ENCODE peak calls at places on chromosomes 12 and 14, in ten cellular contexts. One of them, this sample, is unnamed. For H3K9me3, the result is how much of the 10 kb centered on the place peaks cover.

GRCh38 chr14:31834616-31835015 is 242.5 kb upstream of the ARHGAP5 start:
- DNase-seq in small intestine: no peak
- DNase-seq in CD4-positive, alpha-beta memory T cell: no peak
- DNase-seq in thoracic aorta: no peak
- DNase-seq in cardiac muscle cell: no peak
- DNase-seq in adipocyte: peak
- DNase-seq in heart right ventricle: no peak
- DNase-seq in tibial artery: no peak
- DNase-seq in CD4-positive, CD25-positive, alpha-beta regulatory T cell: no peak
- DNase-seq in pancreas: no peak
- DNase-seq in this sample: no peak

GRCh38 chr12:89544730-89545184 is 18.9 kb upstream of the POC1B start:
- DNase-seq in small intestine: peak
- DNase-seq in CD4-positive, alpha-beta memory T cell: no peak
- DNase-seq in thoracic aorta: no peak
- DNase-seq in cardiac muscle cell: peak
- DNase-seq in adipocyte: peak
- DNase-seq in heart right ventricle: peak
- DNase-seq in tibial artery: no peak
- DNase-seq in CD4-positive, CD25-positive, alpha-beta regulatory T cell: no peak
- DNase-seq in pancreas: peak
- DNase-seq in this sample: no peak

GRCh38 chr12:11969437-11970154 is 101.1 kb upstream of the BCL2L14 start:
- DNase-seq in small intestine: no peak
- DNase-seq in CD4-positive, alpha-beta memory T cell: no peak
- DNase-seq in thoracic aorta: no peak
- DNase-seq in cardiac muscle cell: no peak
- DNase-seq in adipocyte: no peak
- DNase-seq in heart right ventricle: no peak
- DNase-seq in tibial artery: no peak
- DNase-seq in CD4-positive, CD25-positive, alpha-beta regulatory T cell: no peak
- DNase-seq in pancreas: no peak
- DNase-seq in this sample: no peak

GRCh38 chr12:97659117-97659880 is 196.7 kb downstream of the RMST start:
- DNase-seq in small intestine: no peak
- DNase-seq in CD4-positive, alpha-beta memory T cell: no peak
- DNase-seq in thoracic aorta: no peak
- DNase-seq in cardiac muscle cell: no peak
- DNase-seq in adipocyte: no peak
- DNase-seq in heart right ventricle: no peak
- DNase-seq in tibial artery: no peak
- DNase-seq in CD4-positive, CD25-positive, alpha-beta regulatory T cell: no peak
- DNase-seq in pancreas: no peak
- DNase-seq in this sample: no peak

GRCh38 chr14:75303415-75303814 is 24.8 kb downstream of the FOS start:
- DNase-seq in small intestine: peak
- DNase-seq in CD4-positive, alpha-beta memory T cell: peak
- DNase-seq in thoracic aorta: no peak
- DNase-seq in cardiac muscle cell: peak
- DNase-seq in adipocyte: peak
- DNase-seq in heart right ventricle: peak
- DNase-seq in tibial artery: peak
- DNase-seq in CD4-positive, CD25-positive, alpha-beta regulatory T cell: peak
- DNase-seq in pancreas: peak
- DNase-seq in this sample: peak

GRCh38 chr12:15227004-15227679 is 5.9 kb upstream of the RERG start:
- DNase-seq in small intestine: peak
- DNase-seq in CD4-positive, alpha-beta memory T cell: peak
- DNase-seq in thoracic aorta: no peak
- DNase-seq in cardiac muscle cell: peak
- DNase-seq in adipocyte: peak
- DNase-seq in heart right ventricle: peak
- DNase-seq in tibial artery: no peak
- DNase-seq in CD4-positive, CD25-positive, alpha-beta regulatory T cell: peak
- DNase-seq in pancreas: peak
- DNase-seq in this sample: no peak

GRCh38 chr12:25775968-25776367 is 182.5 kb upstream of the RASSF8 start:
- DNase-seq in small intestine: no peak
- DNase-seq in CD4-positive, alpha-beta memory T cell: no peak
- DNase-seq in thoracic aorta: no peak
- DNase-seq in cardiac muscle cell: no peak
- DNase-seq in adipocyte: peak
- DNase-seq in heart right ventricle: no peak
- DNase-seq in tibial artery: no peak
- DNase-seq in CD4-positive, CD25-positive, alpha-beta regulatory T cell: no peak
- DNase-seq in pancreas: no peak
- DNase-seq in this sample: no peak

GRCh38 chr12:90076851-90077319 is 368.2 kb upstream of the ATP2B1 start:
- DNase-seq in small intestine: no peak
- DNase-seq in CD4-positive, alpha-beta memory T cell: no peak
- DNase-seq in thoracic aorta: no peak
- DNase-seq in cardiac muscle cell: peak
- DNase-seq in adipocyte: no peak
- DNase-seq in heart right ventricle: no peak
- DNase-seq in tibial artery: no peak
- DNase-seq in CD4-positive, CD25-positive, alpha-beta regulatory T cell: peak
- DNase-seq in pancreas: no peak
- DNase-seq in this sample: no peak

GRCh38 chr12:79841248-79841877 is 93.5 kb downstream of the PPP1R12A start:
- DNase-seq in small intestine: no peak
- DNase-seq in CD4-positive, alpha-beta memory T cell: no peak
- DNase-seq in thoracic aorta: no peak
- DNase-seq in cardiac muscle cell: no peak
- DNase-seq in adipocyte: no peak
- DNase-seq in heart right ventricle: no peak
- DNase-seq in tibial artery: no peak
- DNase-seq in CD4-positive, CD25-positive, alpha-beta regulatory T cell: peak
- DNase-seq in pancreas: no peak
- DNase-seq in this sample: no peak

GRCh38 chr12:132908145-132909029 is 21.0 kb upstream of the CHFR start:
- DNase-seq in small intestine: peak
- DNase-seq in CD4-positive, alpha-beta memory T cell: peak
- DNase-seq in thoracic aorta: peak
- DNase-seq in cardiac muscle cell: peak
- DNase-seq in adipocyte: peak
- DNase-seq in heart right ventricle: peak
- DNase-seq in tibial artery: peak
- DNase-seq in CD4-positive, CD25-positive, alpha-beta regulatory T cell: peak
- DNase-seq in pancreas: peak
- DNase-seq in this sample: peak

GRCh38 chr12:132907216-132907615 is 19.8 kb upstream of the CHFR start:
- DNase-seq in small intestine: no peak
- DNase-seq in CD4-positive, alpha-beta memory T cell: no peak
- DNase-seq in thoracic aorta: no peak
- DNase-seq in cardiac muscle cell: no peak
- DNase-seq in adipocyte: peak
- DNase-seq in heart right ventricle: no peak
- DNase-seq in tibial artery: no peak
- DNase-seq in CD4-positive, CD25-positive, alpha-beta regulatory T cell: no peak
- DNase-seq in pancreas: no peak
- DNase-seq in this sample: no peak

GRCh38 chr12:132904718-132905328 is 17.4 kb upstream of the CHFR start:
- DNase-seq in small intestine: peak
- DNase-seq in CD4-positive, alpha-beta memory T cell: peak
- DNase-seq in thoracic aorta: peak
- DNase-seq in cardiac muscle cell: peak
- DNase-seq in adipocyte: peak
- DNase-seq in heart right ventricle: peak
- DNase-seq in tibial artery: peak
- DNase-seq in CD4-positive, CD25-positive, alpha-beta regulatory T cell: peak
- DNase-seq in pancreas: peak
- DNase-seq in this sample: peak

GRCh38 chr12:132909030-132909368 is 21.6 kb upstream of the CHFR start:
- DNase-seq in small intestine: no peak
- DNase-seq in CD4-positive, alpha-beta memory T cell: no peak
- DNase-seq in thoracic aorta: no peak
- DNase-seq in cardiac muscle cell: no peak
- DNase-seq in adipocyte: no peak
- DNase-seq in heart right ventricle: no peak
- DNase-seq in tibial artery: no peak
- DNase-seq in CD4-positive, CD25-positive, alpha-beta regulatory T cell: no peak
- DNase-seq in pancreas: no peak
- DNase-seq in this sample: no peak
- H3K9me3 ChIP-seq in small intestine: under half
- H3K9me3 ChIP-seq in CD4-positive, alpha-beta memory T cell: under half
- H3K9me3 ChIP-seq in thoracic aorta: under half
- H3K9me3 ChIP-seq in cardiac muscle cell: under half
- H3K9me3 ChIP-seq in adipocyte: half or more
- H3K9me3 ChIP-seq in heart right ventricle: under half
- H3K9me3 ChIP-seq in tibial artery: under half
- H3K9me3 ChIP-seq in CD4-positive, CD25-positive, alpha-beta regulatory T cell: under half
- H3K9me3 ChIP-seq in pancreas: under half
- H3K9me3 ChIP-seq in this sample: under half

DNA sequence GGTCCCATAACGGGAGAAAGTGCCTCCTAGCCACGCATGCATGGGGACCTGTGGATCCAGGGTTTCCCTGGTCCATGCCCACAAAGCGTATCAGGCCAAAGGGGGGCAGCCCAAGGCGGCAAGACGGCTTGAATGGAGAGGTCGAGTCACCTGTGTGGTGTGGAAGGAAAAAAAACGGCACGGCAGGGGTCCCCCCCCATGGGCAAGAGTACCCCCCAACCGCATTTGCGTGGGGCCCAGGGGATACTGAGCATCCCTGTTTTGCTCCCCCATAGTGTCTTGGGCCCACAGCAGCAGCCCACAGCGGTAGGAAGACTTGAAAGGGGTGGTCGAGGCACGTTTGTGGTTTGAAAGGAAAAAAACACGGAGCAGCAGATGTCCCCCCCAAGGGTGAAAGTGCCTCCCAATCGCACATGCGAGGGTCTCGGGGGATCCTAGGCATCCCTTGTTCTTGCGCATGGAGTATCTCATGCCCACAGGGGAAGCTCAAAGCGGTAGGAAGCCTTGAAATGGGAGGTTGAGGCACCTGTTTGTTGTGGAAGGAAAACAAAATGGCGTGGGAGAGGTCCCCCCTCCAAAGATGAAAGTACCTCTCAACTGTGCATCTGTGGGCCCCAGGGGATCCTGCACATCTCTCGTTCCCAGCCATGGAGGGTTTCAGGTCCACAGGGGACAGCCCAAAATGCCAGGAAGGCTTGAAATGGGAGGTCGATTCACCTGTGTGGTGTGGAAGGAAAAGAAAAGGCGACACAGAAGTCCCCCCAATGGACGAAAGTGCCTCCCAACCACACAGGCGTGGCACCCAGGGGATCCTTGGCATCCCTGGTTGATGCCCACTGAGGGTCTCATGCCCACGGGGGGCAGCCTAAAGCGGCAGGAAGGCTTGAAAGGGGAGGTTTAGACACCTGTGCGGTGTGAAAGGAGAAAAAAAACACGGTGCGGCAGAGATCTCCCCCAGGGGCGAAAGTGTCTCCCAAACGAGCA is 577.5 kb downstream of the ALG10 start:
- DNase-seq in small intestine: no peak
- DNase-seq in CD4-positive, alpha-beta memory T cell: no peak
- DNase-seq in thoracic aorta: no peak
- DNase-seq in cardiac muscle cell: no peak
- DNase-seq in adipocyte: no peak
- DNase-seq in heart right ventricle: peak
- DNase-seq in tibial artery: peak
- DNase-seq in CD4-positive, CD25-positive, alpha-beta regulatory T cell: no peak
- DNase-seq in pancreas: peak
- DNase-seq in this sample: peak
- H3K9me3 ChIP-seq in small intestine: under half
- H3K9me3 ChIP-seq in CD4-positive, alpha-beta memory T cell: under half
- H3K9me3 ChIP-seq in thoracic aorta: under half
- H3K9me3 ChIP-seq in cardiac muscle cell: under half
- H3K9me3 ChIP-seq in adipocyte: under half
- H3K9me3 ChIP-seq in heart right ventricle: under half
- H3K9me3 ChIP-seq in tibial artery: half or more
- H3K9me3 ChIP-seq in CD4-positive, CD25-positive, alpha-beta regulatory T cell: under half
- H3K9me3 ChIP-seq in pancreas: under half
- H3K9me3 ChIP-seq in this sample: under half

DNA sequence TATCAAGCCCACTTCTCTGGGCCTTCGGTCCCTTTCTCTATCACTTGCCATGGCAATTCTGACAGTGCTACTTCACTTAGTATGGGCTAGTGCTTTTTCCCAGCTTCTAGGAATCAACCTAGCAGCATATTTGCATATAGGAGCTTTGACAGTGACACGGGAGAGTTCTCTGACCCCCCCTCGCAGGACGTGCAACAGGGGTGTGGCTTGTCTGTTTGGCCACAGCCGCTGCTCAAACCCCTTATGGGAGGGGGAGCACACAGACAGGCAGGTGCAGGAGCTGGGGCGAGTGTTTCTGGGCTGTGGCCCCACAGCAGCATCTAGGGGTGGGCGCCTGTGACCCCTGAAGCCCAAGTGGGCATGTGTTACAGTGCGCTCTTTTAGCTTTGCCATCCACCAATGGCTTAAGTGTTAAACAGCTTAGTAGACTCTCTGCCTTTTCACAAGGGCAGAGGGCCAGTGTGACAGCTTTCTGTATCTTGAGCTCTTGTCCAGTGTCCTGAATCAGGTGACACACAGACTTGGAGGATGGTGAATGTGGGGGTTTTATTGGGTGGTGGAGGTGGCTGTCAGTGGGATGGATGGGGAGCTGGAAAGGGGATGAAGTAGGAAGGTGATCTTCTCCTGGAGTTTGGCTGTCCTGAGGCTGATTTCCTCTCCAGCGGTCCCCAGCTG is 229.3 kb downstream of the PCNX1 start:
- DNase-seq in small intestine: no peak
- DNase-seq in CD4-positive, alpha-beta memory T cell: no peak
- DNase-seq in thoracic aorta: no peak
- DNase-seq in cardiac muscle cell: no peak
- DNase-seq in adipocyte: no peak
- DNase-seq in heart right ventricle: no peak
- DNase-seq in tibial artery: no peak
- DNase-seq in CD4-positive, CD25-positive, alpha-beta regulatory T cell: no peak
- DNase-seq in pancreas: no peak
- DNase-seq in this sample: no peak
- H3K9me3 ChIP-seq in small intestine: under half
- H3K9me3 ChIP-seq in CD4-positive, alpha-beta memory T cell: under half
- H3K9me3 ChIP-seq in thoracic aorta: under half
- H3K9me3 ChIP-seq in cardiac muscle cell: under half
- H3K9me3 ChIP-seq in adipocyte: under half
- H3K9me3 ChIP-seq in heart right ventricle: under half
- H3K9me3 ChIP-seq in tibial artery: under half
- H3K9me3 ChIP-seq in CD4-positive, CD25-positive, alpha-beta regulatory T cell: under half
- H3K9me3 ChIP-seq in pancreas: under half
- H3K9me3 ChIP-seq in this sample: under half

DNA sequence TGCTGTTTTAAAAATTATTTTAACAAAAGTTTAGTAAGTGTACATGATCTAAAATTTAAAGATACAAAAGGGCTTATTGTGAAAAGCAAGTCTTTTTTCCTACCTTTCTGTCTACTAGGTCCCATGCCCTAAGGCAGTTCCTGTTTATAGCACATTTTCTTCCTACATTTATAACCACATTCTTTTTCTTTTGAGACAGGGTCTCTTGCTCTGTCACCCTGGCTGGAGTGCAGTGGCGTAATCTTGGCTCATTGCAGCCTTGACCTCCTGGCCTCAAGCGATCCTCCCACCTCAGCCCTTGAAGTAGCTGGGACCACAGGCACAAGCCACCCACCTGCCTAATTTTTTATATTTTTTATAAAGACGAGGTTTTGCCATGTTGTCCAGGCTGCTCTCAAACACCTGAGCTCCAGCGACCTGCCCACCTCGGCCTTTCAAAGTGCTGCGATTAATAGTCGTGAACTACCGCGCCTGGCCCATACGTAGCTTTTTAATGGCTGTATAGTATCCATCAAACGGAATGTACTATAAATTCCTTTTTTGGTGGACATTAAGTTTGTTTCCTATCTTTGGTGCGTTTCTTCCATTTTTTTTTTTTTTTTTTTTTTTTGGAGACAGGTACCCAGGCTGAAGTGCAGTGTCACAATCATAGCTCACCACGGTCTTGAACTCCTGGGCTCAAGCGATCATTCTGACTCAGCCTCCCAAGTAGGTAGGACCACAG is 20.9 kb downstream of the FRS2 start:
- DNase-seq in small intestine: no peak
- DNase-seq in CD4-positive, alpha-beta memory T cell: no peak
- DNase-seq in thoracic aorta: no peak
- DNase-seq in cardiac muscle cell: no peak
- DNase-seq in adipocyte: no peak
- DNase-seq in heart right ventricle: no peak
- DNase-seq in tibial artery: no peak
- DNase-seq in CD4-positive, CD25-positive, alpha-beta regulatory T cell: no peak
- DNase-seq in pancreas: no peak
- DNase-seq in this sample: no peak
- H3K9me3 ChIP-seq in small intestine: under half
- H3K9me3 ChIP-seq in CD4-positive, alpha-beta memory T cell: under half
- H3K9me3 ChIP-seq in thoracic aorta: under half
- H3K9me3 ChIP-seq in cardiac muscle cell: under half
- H3K9me3 ChIP-seq in adipocyte: under half
- H3K9me3 ChIP-seq in heart right ventricle: under half
- H3K9me3 ChIP-seq in tibial artery: under half
- H3K9me3 ChIP-seq in CD4-positive, CD25-positive, alpha-beta regulatory T cell: under half
- H3K9me3 ChIP-seq in pancreas: under half
- H3K9me3 ChIP-seq in this sample: under half